ENCODE peak calls at places on chromosomes 4 and X, in five cellular contexts. One of them, this sample, is unnamed.

GRCh38 chrX:154473683-154474082 is 5.4 kb downstream of the LAGE3 start:
- DNase-seq in Calu3: no peak
- DNase-seq in T-helper 1 cell: no peak
- DNase-seq in heart left ventricle: no peak
- DNase-seq in upper lobe of right lung: no peak
- DNase-seq in this sample: no peak

GRCh38 chrX:76183289-76184057 is 10.6 kb downstream of the PBDC1 start:
- DNase-seq in Calu3: no peak
- DNase-seq in upper lobe of right lung: no peak
- DNase-seq in heart left ventricle: no peak
- DNase-seq in T-helper 1 cell: no peak
- DNase-seq in this sample: no peak

GRCh38 chr4:714087-714486 is 8.5 kb downstream of the PCGF3 start:
- DNase-seq in T-helper 1 cell: no peak
- DNase-seq in upper lobe of right lung: no peak
- DNase-seq in Calu3: no peak
- DNase-seq in heart left ventricle: peak; percentile 5
- DNase-seq in this sample: no peak

GRCh38 chrX:1535241-1536041 is 1.5 kb downstream of the P2RY8 start:
- DNase-seq in upper lobe of right lung: peak; percentile 55
- DNase-seq in heart left ventricle: no peak
- DNase-seq in Calu3: no peak
- DNase-seq in T-helper 1 cell: no peak
- DNase-seq in this sample: no peak

GRCh38 chr4:176875441-176875930 is 82.8 kb upstream of the VEGFC start:
- DNase-seq in Calu3: no peak
- DNase-seq in heart left ventricle: no peak
- DNase-seq in upper lobe of right lung: no peak
- DNase-seq in T-helper 1 cell: no peak
- DNase-seq in this sample: no peak

GRCh38 chr4:153113061-153113837 is 91.0 kb upstream of the TRIM2 start:
- DNase-seq in upper lobe of right lung: no peak
- DNase-seq in T-helper 1 cell: no peak
- DNase-seq in heart left ventricle: no peak
- DNase-seq in Calu3: no peak
- DNase-seq in this sample: no peak

GRCh38 chrX:24498181-24498580 is 33.1 kb downstream of the PDK3 start:
- DNase-seq in upper lobe of right lung: no peak
- DNase-seq in heart left ventricle: peak; percentile 26
- DNase-seq in T-helper 1 cell: no peak
- DNase-seq in Calu3: peak; percentile 25
- DNase-seq in this sample: no peak

GRCh38 chr4:67896421-67897065 is 12.7 kb upstream of the TMPRSS11D start:
- DNase-seq in upper lobe of right lung: no peak
- DNase-seq in T-helper 1 cell: no peak
- DNase-seq in heart left ventricle: no peak
- DNase-seq in Calu3: no peak
- DNase-seq in this sample: no peak

GRCh38 chr4:101326586-101326985 is 20.7 kb downstream of the PPP3CA start:
- DNase-seq in Calu3: no peak
- DNase-seq in upper lobe of right lung: no peak
- DNase-seq in heart left ventricle: no peak
- DNase-seq in T-helper 1 cell: no peak
- DNase-seq in this sample: no peak

GRCh38 chr4:168743576-168743975 is 246.7 kb downstream of the PALLD start:
- DNase-seq in upper lobe of right lung: no peak
- DNase-seq in T-helper 1 cell: no peak
- DNase-seq in heart left ventricle: no peak
- DNase-seq in Calu3: no peak
- DNase-seq in this sample: no peak

GRCh38 chr4:107858158-107858742 is 33.5 kb downstream of the SGMS2 start:
- DNase-seq in Calu3: no peak
- DNase-seq in heart left ventricle: no peak
- DNase-seq in upper lobe of right lung: no peak
- DNase-seq in T-helper 1 cell: no peak
- DNase-seq in this sample: no peak

GRCh38 chr4:59956366-59956765 is 1243.8 kb upstream of the ADGRL3 start:
- DNase-seq in Calu3: no peak
- DNase-seq in T-helper 1 cell: no peak
- DNase-seq in upper lobe of right lung: no peak
- DNase-seq in heart left ventricle: no peak
- DNase-seq in this sample: no peak

This sample was measured in kidney.